ENCODE peak calls at places on chromosomes 3 and 15, in eight cellular contexts. F is SIG-M5, M is left ventricle myocardium inferior, U is bronchial epithelial cell, X is activated gamma-delta T cell treated with Interleukin-2 at 50 U/mL for 16 hours, B is body of pancreas, S is transverse colon, Z is IMR-90. A is an unnamed sample.

GRCh38 chr3:170536712-170537111 is 49.2 kb downstream of the SLC7A14 start:
- DNase-seq in F (no peak), M (no peak), U (no peak), X (no peak), B (no peak), S (no peak), Z (no peak), A (no peak)

GRCh38 chr3:99498544-99499234 is 139.7 kb upstream of the COL8A1 start:
- DNase-seq in F (no peak), M (no peak), U (no peak), X (no peak), B (no peak), S (no peak), Z (peak), A (no peak)

GRCh38 chr3:195106418-195106906 is 164.5 kb downstream of the XXYLT1 start:
- DNase-seq in F (no peak), M (peak), U (no peak), X (peak), B (peak), S (peak), Z (peak), A (peak)

GRCh38 chr3:100088735-100089368 is 25.4 kb downstream of the FILIP1L start:
- DNase-seq in F (no peak), M (no peak), U (peak), X (no peak), B (no peak), S (no peak), Z (no peak), A (no peak)

GRCh38 chr3:58696093-58696492 is 29.5 kb upstream of the FAM3D start:
- DNase-seq in F (no peak), M (no peak), U (no peak), X (no peak), B (no peak), S (peak), Z (no peak), A (peak)

GRCh38 chr3:69542265-69543079 is 156.6 kb upstream of the FRMD4B start:
- DNase-seq in F (no peak), M (peak), U (peak), X (no peak), B (no peak), S (no peak), Z (no peak), A (no peak)

GRCh38 chr15:90004671-90005070 is 3.5 kb downstream of the ZNF710 start:
- DNase-seq in F (peak), M (no peak), U (peak), X (no peak), B (no peak), S (peak), Z (peak), A (peak)

GRCh38 chr15:76200083-76200465 is 111.2 kb downstream of the ETFA start:
- DNase-seq in F (no peak), M (no peak), U (no peak), X (no peak), B (no peak), S (no peak), Z (no peak), A (no peak)